ENCODE peak calls at places on chromosomes 13 and 19, in ten cellular contexts. One of them, this sample, is unnamed.

GRCh38 chr19:30227661-30228112 is 144.5 kb upstream of the ZNF536 start:
- DNase-seq in A549: peak
- DNase-seq in H1: no peak
- DNase-seq in ovary: no peak
- DNase-seq in tibial nerve: no peak
- DNase-seq in sigmoid colon: peak
- DNase-seq in transverse colon: peak
- DNase-seq in SK-N-SH: peak
- DNase-seq in K562: peak
- DNase-seq in stomach: peak
- DNase-seq in this sample: no peak

GRCh38 chr13:44622701-44623100 is 46.6 kb upstream of the TSC22D1 start:
- DNase-seq in A549: no peak
- DNase-seq in SK-N-SH: no peak
- DNase-seq in ovary: no peak
- DNase-seq in transverse colon: no peak
- DNase-seq in H1: no peak
- DNase-seq in stomach: no peak
- DNase-seq in tibial nerve: no peak
- DNase-seq in K562: no peak
- DNase-seq in sigmoid colon: no peak
- DNase-seq in this sample: no peak

GRCh38 chr13:60838581-60838980 is 441.6 kb downstream of the TDRD3 start:
- DNase-seq in SK-N-SH: no peak
- DNase-seq in H1: no peak
- DNase-seq in A549: no peak
- DNase-seq in tibial nerve: no peak
- DNase-seq in stomach: no peak
- DNase-seq in K562: no peak
- DNase-seq in transverse colon: no peak
- DNase-seq in ovary: no peak
- DNase-seq in sigmoid colon: no peak
- DNase-seq in this sample: no peak

GRCh38 chr19:30420881-30421280 is 48.7 kb downstream of the ZNF536 start:
- DNase-seq in ovary: no peak
- DNase-seq in sigmoid colon: no peak
- DNase-seq in K562: no peak
- DNase-seq in SK-N-SH: no peak
- DNase-seq in H1: no peak
- DNase-seq in A549: no peak
- DNase-seq in tibial nerve: no peak
- DNase-seq in transverse colon: no peak
- DNase-seq in stomach: no peak
- DNase-seq in this sample: no peak

GRCh38 chr13:77507931-77508776 is 27.4 kb upstream of the SCEL start:
- DNase-seq in tibial nerve: no peak
- DNase-seq in sigmoid colon: no peak
- DNase-seq in K562: no peak
- DNase-seq in H1: no peak
- DNase-seq in stomach: no peak
- DNase-seq in ovary: no peak
- DNase-seq in A549: peak
- DNase-seq in SK-N-SH: no peak
- DNase-seq in transverse colon: no peak
- DNase-seq in this sample: no peak

GRCh38 chr13:74217816-74218215 is 83.6 kb upstream of the KLF12 start:
- DNase-seq in tibial nerve: no peak
- DNase-seq in H1: no peak
- DNase-seq in SK-N-SH: no peak
- DNase-seq in ovary: no peak
- DNase-seq in stomach: no peak
- DNase-seq in transverse colon: no peak
- DNase-seq in sigmoid colon: no peak
- DNase-seq in K562: no peak
- DNase-seq in A549: no peak
- DNase-seq in this sample: no peak

GRCh38 chr19:17703823-17704463 is 15.3 kb upstream of the MAP1S start:
- DNase-seq in transverse colon: peak
- DNase-seq in tibial nerve: peak
- DNase-seq in stomach: peak
- DNase-seq in SK-N-SH: peak
- DNase-seq in A549: peak
- DNase-seq in sigmoid colon: no peak
- DNase-seq in ovary: no peak
- DNase-seq in K562: peak
- DNase-seq in H1: no peak
- DNase-seq in this sample: no peak

GRCh38 chr19:3760871-3761361 is 576 bp downstream of the APBA3 start:
- DNase-seq in sigmoid colon: no peak
- DNase-seq in K562: peak
- DNase-seq in SK-N-SH: no peak
- DNase-seq in A549: no peak
- DNase-seq in tibial nerve: no peak
- DNase-seq in ovary: no peak
- DNase-seq in stomach: no peak
- DNase-seq in transverse colon: no peak
- DNase-seq in H1: no peak
- DNase-seq in this sample: no peak

GRCh38 chr13:82688400-82688999 is 1193.8 kb downstream of the SLITRK1 start:
- DNase-seq in ovary: no peak
- DNase-seq in H1: no peak
- DNase-seq in A549: no peak
- DNase-seq in transverse colon: no peak
- DNase-seq in SK-N-SH: no peak
- DNase-seq in tibial nerve: no peak
- DNase-seq in sigmoid colon: no peak
- DNase-seq in K562: no peak
- DNase-seq in stomach: no peak
- DNase-seq in this sample: no peak

GRCh38 chr13:71871844-71872243 is 4.8 kb upstream of the DACH1 start:
- DNase-seq in H1: no peak
- DNase-seq in SK-N-SH: no peak
- DNase-seq in K562: no peak
- DNase-seq in sigmoid colon: no peak
- DNase-seq in transverse colon: no peak
- DNase-seq in stomach: no peak
- DNase-seq in tibial nerve: no peak
- DNase-seq in ovary: no peak
- DNase-seq in A549: no peak
- DNase-seq in this sample: no peak

GRCh38 chr13:48859168-48860105 is 116.3 kb upstream of the FNDC3A start:
- DNase-seq in ovary: no peak
- DNase-seq in transverse colon: peak
- DNase-seq in H1: no peak
- DNase-seq in tibial nerve: no peak
- DNase-seq in SK-N-SH: no peak
- DNase-seq in A549: no peak
- DNase-seq in K562: peak
- DNase-seq in sigmoid colon: no peak
- DNase-seq in stomach: no peak
- DNase-seq in this sample: no peak

GRCh38 chr13:75550159-75550567 is 572 bp downstream of the UCHL3 start:
- DNase-seq in tibial nerve: no peak
- DNase-seq in K562: peak
- DNase-seq in SK-N-SH: peak
- DNase-seq in transverse colon: peak
- DNase-seq in ovary: no peak
- DNase-seq in stomach: no peak
- DNase-seq in H1: no peak
- DNase-seq in A549: peak
- DNase-seq in sigmoid colon: no peak
- DNase-seq in this sample: no peak

GRCh38 chr13:102220681-102221228 is 181.1 kb downstream of the FGF14 start:
- DNase-seq in stomach: no peak
- DNase-seq in sigmoid colon: no peak
- DNase-seq in tibial nerve: no peak
- DNase-seq in transverse colon: no peak
- DNase-seq in ovary: no peak
- DNase-seq in K562: no peak
- DNase-seq in A549: no peak
- DNase-seq in H1: no peak
- DNase-seq in SK-N-SH: no peak
- DNase-seq in this sample: no peak

GRCh38 chr13:25971499-25972145 is 80.2 kb downstream of the SHISA2 start:
- DNase-seq in A549: no peak
- DNase-seq in tibial nerve: no peak
- DNase-seq in transverse colon: no peak
- DNase-seq in H1: no peak
- DNase-seq in sigmoid colon: no peak
- DNase-seq in stomach: no peak
- DNase-seq in K562: no peak
- DNase-seq in SK-N-SH: no peak
- DNase-seq in ovary: no peak
- DNase-seq in this sample: no peak

GRCh38 chr13:110944121-110944967 is 29.5 kb upstream of the ANKRD10 start:
- DNase-seq in SK-N-SH: peak
- DNase-seq in H1: no peak
- DNase-seq in transverse colon: peak
- DNase-seq in A549: peak
- DNase-seq in ovary: no peak
- DNase-seq in K562: peak
- DNase-seq in tibial nerve: no peak
- DNase-seq in stomach: peak
- DNase-seq in sigmoid colon: no peak
- DNase-seq in this sample: no peak

GRCh38 chr13:98480915-98481510 is 95.9 kb downstream of the STK24 start:
- DNase-seq in SK-N-SH: peak
- DNase-seq in H1: no peak
- DNase-seq in transverse colon: peak
- DNase-seq in sigmoid colon: peak
- DNase-seq in A549: no peak
- DNase-seq in tibial nerve: no peak
- DNase-seq in stomach: no peak
- DNase-seq in K562: peak
- DNase-seq in ovary: no peak
- DNase-seq in this sample: no peak

GRCh38 chr19:32343550-32344262 is 1.7 kb upstream of the ZNF507 start:
- DNase-seq in transverse colon: no peak
- DNase-seq in sigmoid colon: no peak
- DNase-seq in ovary: no peak
- DNase-seq in SK-N-SH: no peak
- DNase-seq in A549: peak
- DNase-seq in tibial nerve: no peak
- DNase-seq in H1: no peak
- DNase-seq in stomach: no peak
- DNase-seq in K562: no peak
- DNase-seq in this sample: no peak
- TF ChIP-seq EP300 in transverse colon: no peak
- TF ChIP-seq EP300 in sigmoid colon: no peak
- TF ChIP-seq EP300 in ovary: no peak
- TF ChIP-seq EP300 in SK-N-SH: no peak
- TF ChIP-seq EP300 in A549: no peak
- TF ChIP-seq EP300 in tibial nerve: no peak
- TF ChIP-seq EP300 in H1: no peak
- TF ChIP-seq EP300 in stomach: no peak
- TF ChIP-seq EP300 in K562: no peak
- TF ChIP-seq EP300 in this sample: no peak

DNA sequence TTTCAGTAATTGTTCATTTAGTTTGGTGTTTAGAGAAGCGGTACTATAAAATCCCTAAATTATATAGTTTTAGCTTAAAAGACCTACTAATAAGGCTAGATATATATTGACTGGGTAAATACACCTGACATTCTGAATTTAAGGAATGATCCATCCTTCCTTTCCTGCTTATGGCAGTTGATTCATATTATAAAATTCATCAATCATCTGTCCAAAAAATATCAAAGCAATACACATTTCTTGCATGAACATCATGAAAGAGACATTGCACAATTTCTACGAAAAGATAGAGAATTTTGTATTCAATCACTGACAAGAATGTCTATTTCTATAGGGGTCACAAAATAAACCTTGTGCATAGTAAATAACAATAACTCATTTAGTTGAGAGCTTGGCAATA is 514.9 kb downstream of the SLITRK6 start:
- DNase-seq in H1: no peak
- DNase-seq in transverse colon: no peak
- DNase-seq in ovary: no peak
- DNase-seq in A549: no peak
- DNase-seq in SK-N-SH: no peak
- DNase-seq in K562: no peak
- DNase-seq in stomach: no peak
- DNase-seq in sigmoid colon: no peak
- DNase-seq in tibial nerve: no peak
- DNase-seq in this sample: no peak
- TF ChIP-seq EP300 in H1: no peak
- TF ChIP-seq EP300 in transverse colon: no peak
- TF ChIP-seq EP300 in ovary: no peak
- TF ChIP-seq EP300 in A549: no peak
- TF ChIP-seq EP300 in SK-N-SH: no peak
- TF ChIP-seq EP300 in K562: no peak
- TF ChIP-seq EP300 in stomach: no peak
- TF ChIP-seq EP300 in sigmoid colon: no peak
- TF ChIP-seq EP300 in tibial nerve: no peak
- TF ChIP-seq EP300 in this sample: no peak

GRCh38 chr13:58429917-58430316 is 798.4 kb downstream of the PCDH17 start:
- DNase-seq in SK-N-SH: no peak
- DNase-seq in H1: no peak
- DNase-seq in K562: no peak
- DNase-seq in stomach: no peak
- DNase-seq in A549: no peak
- DNase-seq in transverse colon: no peak
- DNase-seq in tibial nerve: no peak
- DNase-seq in ovary: no peak
- DNase-seq in sigmoid colon: no peak
- DNase-seq in this sample: no peak

GRCh38 chr13:58437436-58437835 is 805.9 kb downstream of the PCDH17 start:
- DNase-seq in tibial nerve: no peak
- DNase-seq in SK-N-SH: no peak
- DNase-seq in sigmoid colon: no peak
- DNase-seq in stomach: no peak
- DNase-seq in K562: no peak
- DNase-seq in ovary: no peak
- DNase-seq in H1: no peak
- DNase-seq in transverse colon: no peak
- DNase-seq in A549: no peak
- DNase-seq in this sample: no peak

DNA sequence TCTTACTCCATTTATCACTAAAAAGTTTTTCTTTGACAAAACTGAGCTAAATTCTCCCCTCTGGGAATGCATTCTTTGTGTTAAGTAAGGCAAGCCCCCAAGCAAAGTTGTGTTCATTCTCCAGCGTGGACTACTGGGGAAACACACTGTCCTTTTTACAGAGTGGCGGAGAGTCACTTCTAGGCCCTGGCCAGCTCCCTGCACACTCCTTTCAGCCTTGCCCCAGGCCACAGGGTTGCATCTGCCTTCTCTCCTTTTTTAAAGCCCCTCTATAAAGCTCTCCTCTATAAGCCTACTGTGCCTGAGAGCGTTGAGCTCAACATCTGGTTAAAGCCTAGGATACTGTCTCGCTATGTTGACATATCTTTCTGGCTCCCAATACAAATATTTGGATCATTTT is 803.4 kb downstream of the PCDH17 start:
- DNase-seq in K562: no peak
- DNase-seq in SK-N-SH: no peak
- DNase-seq in A549: no peak
- DNase-seq in sigmoid colon: no peak
- DNase-seq in tibial nerve: no peak
- DNase-seq in H1: no peak
- DNase-seq in stomach: no peak
- DNase-seq in ovary: no peak
- DNase-seq in transverse colon: no peak
- DNase-seq in this sample: no peak
- TF ChIP-seq EP300 in K562: no peak
- TF ChIP-seq EP300 in SK-N-SH: no peak
- TF ChIP-seq EP300 in A549: no peak
- TF ChIP-seq EP300 in sigmoid colon: no peak
- TF ChIP-seq EP300 in tibial nerve: no peak
- TF ChIP-seq EP300 in H1: no peak
- TF ChIP-seq EP300 in stomach: no peak
- TF ChIP-seq EP300 in ovary: no peak
- TF ChIP-seq EP300 in transverse colon: no peak
- TF ChIP-seq EP300 in this sample: no peak

GRCh38 chr13:30004204-30004603 is 153.8 kb upstream of the UBL3 start:
- DNase-seq in ovary: no peak
- DNase-seq in transverse colon: no peak
- DNase-seq in SK-N-SH: no peak
- DNase-seq in A549: peak
- DNase-seq in tibial nerve: no peak
- DNase-seq in H1: no peak
- DNase-seq in sigmoid colon: no peak
- DNase-seq in K562: no peak
- DNase-seq in stomach: no peak
- DNase-seq in this sample: no peak
- TF ChIP-seq EP300 in ovary: no peak
- TF ChIP-seq EP300 in transverse colon: no peak
- TF ChIP-seq EP300 in SK-N-SH: no peak
- TF ChIP-seq EP300 in A549: no peak
- TF ChIP-seq EP300 in tibial nerve: no peak
- TF ChIP-seq EP300 in H1: no peak
- TF ChIP-seq EP300 in sigmoid colon: no peak
- TF ChIP-seq EP300 in K562: no peak
- TF ChIP-seq EP300 in stomach: no peak
- TF ChIP-seq EP300 in this sample: no peak

This sample was measured in suprapubic skin.